ENCODE peak calls at places on chromosomes 13 and 19, in five cellular contexts. Z is CD8-positive, alpha-beta T cell; A is M059J; E is type B pancreatic cell; I is psoas muscle. F is an unnamed sample.
A peak's percentile ranks its signal among the peaks of the same experiment; 100 is the strongest.

GRCh38 chr19:18503971-18504885 is 17.6 kb downstream of the ELL start:
- DNase-seq in Z (no peak), A (no peak), E (no peak), I (no peak), F (no peak)

GRCh38 chr13:77374786-77375185 is 47.9 kb upstream of the MYCBP2 start:
- DNase-seq in Z (no peak), A (no peak), E (no peak), I (no peak), F (no peak)

GRCh38 chr13:110108348-110109139 is 198.4 kb downstream of the COL4A1 start:
- DNase-seq in Z (no peak), A (peak; percentile 80), E (no peak), I (peak; percentile 86), F (peak; percentile 89)

GRCh38 chr13:106381083-106381482 is 154.4 kb downstream of the EFNB2 start:
- DNase-seq in Z (no peak), A (no peak), E (no peak), I (no peak), F (no peak)

GRCh38 chr19:39363909-39364457 is 21.8 kb downstream of the SAMD4B start:
- DNase-seq in Z (no peak), A (peak; percentile 20), E (no peak), I (peak; percentile 77), F (no peak)

GRCh38 chr13:91184244-91184926 is 163.1 kb upstream of the MIR17HG start:
- DNase-seq in Z (no peak), A (no peak), E (no peak), I (no peak), F (no peak)

GRCh38 chr13:23558675-23559536 is 11.3 kb upstream of the TNFRSF19 start:
- DNase-seq in Z (no peak), A (peak; percentile 87), E (no peak), I (peak; percentile 82), F (no peak)

GRCh38 chr19:37932985-37933953 is 26.3 kb downstream of the SIPA1L3 start:
- DNase-seq in Z (no peak), A (peak; percentile 88), E (no peak), I (peak; percentile 56), F (no peak)

GRCh38 chr19:15328312-15328711 is 4.0 kb downstream of the BRD4 start:
- DNase-seq in Z (no peak), A (no peak), E (no peak), I (no peak), F (no peak)

GRCh38 chr19:3720533-3720917 is 12.3 kb downstream of the TJP3 start:
- DNase-seq in Z (no peak), A (no peak), E (no peak), I (no peak), F (no peak)

GRCh38 chr13:71789952-71790351 is 77.1 kb downstream of the DACH1 start:
- DNase-seq in Z (no peak), A (no peak), E (no peak), I (no peak), F (no peak)

GRCh38 chr13:61423879-61424278 is 8.2 kb upstream of the PCDH20 start:
- DNase-seq in Z (no peak), A (no peak), E (no peak), I (no peak), F (no peak)

GRCh38 chr19:11166281-11167142 is 10.9 kb upstream of the SPC24 start:
- DNase-seq in Z (no peak), A (peak; percentile 86), E (no peak), I (peak; percentile 57), F (no peak)

GRCh38 chr19:5826531-5827341 is 12.8 kb downstream of the FUT6 start:
- DNase-seq in Z (peak; percentile 24), A (peak; percentile 61), E (no peak), I (no peak), F (peak; percentile 70)

GRCh38 chr19:38759590-38760003 is 13.7 kb downstream of the LGALS7 start:
- DNase-seq in Z (no peak), A (peak; percentile 72), E (no peak), I (peak; percentile 3), F (no peak)

GRCh38 chr13:78602561-78603239 is 652 bp downstream of the POU4F1 start:
- DNase-seq in Z (no peak), A (peak; percentile 18), E (no peak), I (no peak), F (no peak)

GRCh38 chr19:45976180-45976579 is 2.5 kb upstream of the NOVA2 start:
- DNase-seq in Z (no peak), A (peak; percentile 51), E (no peak), I (no peak), F (no peak)

GRCh38 chr13:113491418-113491883 is 940 bp upstream of the DCUN1D2 start:
- DNase-seq in Z (no peak), A (peak; percentile 47), E (no peak), I (peak; percentile 67), F (no peak)

GRCh38 chr19:29006057-29006735 is 206.8 kb downstream of the UQCRFS1 start:
- DNase-seq in Z (no peak), A (peak; percentile 3), E (no peak), I (no peak), F (no peak)

GRCh38 chr13:76009491-76009890 is 373.4 kb downstream of the LMO7 start:
- DNase-seq in Z (no peak), A (peak; percentile 12), E (no peak), I (no peak), F (no peak)

GRCh38 chr13:25380741-25381324 is 9.1 kb downstream of the ATP8A2 start:
- DNase-seq in Z (no peak), A (no peak), E (no peak), I (no peak), F (no peak)

GRCh38 chr19:3655402-3656072 is 28.9 kb upstream of the CACTIN start:
- DNase-seq in Z (no peak), A (peak; percentile 96), E (no peak), I (no peak), F (no peak)

GRCh38 chr13:100667894-100668293 is 6.7 kb downstream of the TMTC4 start:
- DNase-seq in Z (no peak), A (no peak), E (no peak), I (no peak), F (no peak)

F was measured in coronary artery.